ENCODE peak calls at places on chromosomes 4 and X, in ten cellular contexts. Z is occipital lobe; Y is CD4-positive, alpha-beta T cell; D is KBM-7; H is fibroblast of mammary gland; I is CD8-positive, alpha-beta T cell; K is HFFc6; G is NCI-H345; U is GM03348; P is SJCRH30. O is an unnamed sample.

GRCh38 chr4:121696140-121696640 is 590 bp downstream of the ANXA5 start:
- DNase-seq in P (peak), H (peak), Z (peak), U (peak), K (peak), G (peak), I (peak), D (peak), Y (peak), O (peak)

GRCh38 chr4:164109517-164109916 is 615.0 kb downstream of the TMA16 start:
- DNase-seq in K (no peak), P (no peak), H (no peak), I (no peak), G (no peak), Y (no peak), U (no peak), D (no peak), Z (no peak), O (no peak)

GRCh38 chr4:52651993-52652672 is 7.0 kb downstream of the USP46 start:
- DNase-seq in D (no peak), U (no peak), I (no peak), K (no peak), H (no peak), Z (no peak), P (no peak), Y (no peak), G (no peak), O (no peak)

GRCh38 chr4:76219299-76220055 is 5.9 kb upstream of the SCARB2 start:
- DNase-seq in Y (no peak), I (no peak), G (no peak), D (no peak), P (no peak), U (peak), K (peak), Z (no peak), H (peak), O (peak)

GRCh38 chr4:27270435-27270834 is 409.8 kb downstream of the STIM2 start:
- DNase-seq in I (no peak), G (peak), P (no peak), H (no peak), K (no peak), U (no peak), Z (no peak), Y (no peak), D (no peak), O (no peak)

GRCh38 chrX:110915120-110915519 is 119.5 kb upstream of the CHRDL1 start:
- DNase-seq in K (peak), Z (no peak), Y (no peak), U (peak), H (peak), P (no peak), G (no peak), I (no peak), D (no peak), O (peak)

GRCh38 chr4:52925531-52925968 is 63.4 kb downstream of the RASL11B start:
- DNase-seq in Y (no peak), D (no peak), K (no peak), Z (no peak), P (peak), G (peak), H (peak), I (no peak), U (no peak), O (no peak)

GRCh38 chr4:156169011-156169410 is 215.3 kb upstream of the CTSO start:
- DNase-seq in H (peak), Z (peak), D (peak), U (peak), P (peak), Y (no peak), G (no peak), K (peak), I (no peak), O (peak)

GRCh38 chr4:139509727-139510410 is 46.1 kb downstream of the SETD7 start:
- DNase-seq in U (no peak), Z (peak), K (no peak), I (no peak), H (no peak), D (peak), P (no peak), G (no peak), Y (no peak), O (no peak)

GRCh38 chr4:154626793-154627484 is 14.5 kb upstream of the FGG start:
- DNase-seq in P (no peak), H (peak), D (peak), G (no peak), K (no peak), I (peak), Y (peak), U (peak), Z (no peak), O (peak)

GRCh38 chr4:94455081-94455480 is 3.3 kb downstream of the PDLIM5 start:
- DNase-seq in Y (no peak), D (no peak), G (no peak), Z (no peak), I (no peak), U (peak), P (no peak), K (peak), H (peak), O (no peak)

GRCh38 chr4:86939737-86940141 is 4.9 kb downstream of the AFF1 start:
- DNase-seq in Z (no peak), K (no peak), Y (no peak), D (no peak), P (no peak), U (no peak), I (peak), H (no peak), G (no peak), O (no peak)

GRCh38 chr4:4456351-4456750 is 69.4 kb downstream of the NSG1 start:
- DNase-seq in D (no peak), G (no peak), K (peak), Z (no peak), H (no peak), U (no peak), P (no peak), I (no peak), Y (no peak), O (peak)

GRCh38 chrX:119757979-119758681 is at the start of gene SOWAHD:
- DNase-seq in I (peak), D (peak), H (no peak), K (no peak), Y (peak), P (no peak), Z (no peak), U (peak), G (peak), O (peak)

O was measured in trophoblast cell.